ENCODE peak calls at places on chromosomes 3 and 15, in seven cellular contexts. U, D, B, A, Y, K and S are unnamed samples.
A peak's percentile ranks its signal among the peaks of the same experiment; 100 is the strongest.

GRCh38 chr15:47332481-47332880 is 384.8 kb upstream of the SEMA6D start:
- DNase-seq in D (no peak), Y (no peak), B (peak; percentile 29), A (no peak), U (no peak), K (no peak), S (no peak)

GRCh38 chr3:114827495-114827894 is 319.6 kb downstream of the ZBTB20 start:
- DNase-seq in K (no peak), B (peak; percentile 65), U (no peak), D (no peak), Y (peak; percentile 14), A (peak; percentile 73), S (no peak)

GRCh38 chr3:107543666-107544065 is 20.9 kb downstream of the BBX start:
- DNase-seq in K (no peak), B (peak; percentile 20), U (no peak), Y (no peak), D (no peak), A (peak; percentile 28), S (no peak)

GRCh38 chr15:89999676-90000174 is 1.4 kb upstream of the ZNF710 start:
- DNase-seq in D (no peak), K (peak; percentile 42), B (peak; percentile 34), U (no peak), Y (no peak), A (no peak), S (no peak)

GRCh38 chr15:99408236-99409096 is 157.2 kb downstream of the LRRC28 start:
- DNase-seq in D (no peak), A (no peak), U (no peak), K (peak; percentile 55), B (peak; percentile 98), Y (no peak), S (no peak)

GRCh38 chr3:168570404-168571173 is 474.9 kb upstream of the GOLIM4 start:
- DNase-seq in K (no peak), Y (no peak), A (no peak), B (no peak), U (no peak), D (no peak), S (no peak)

GRCh38 chr3:32815812-32816438 is 1.9 kb upstream of the TRIM71 start:
- DNase-seq in Y (no peak), U (no peak), A (no peak), K (no peak), D (no peak), B (no peak), S (no peak)

GRCh38 chr3:51391075-51391565 is at the start of gene RBM15B:
- DNase-seq in A (peak; percentile 64), K (peak; percentile 100), Y (peak; percentile 23), B (peak; percentile 93), U (peak; percentile 98), D (peak; percentile 98), S (peak; percentile 99)

GRCh38 chr15:90598053-90598577 is 68.4 kb downstream of the CRTC3 start:
- DNase-seq in Y (no peak), D (peak; percentile 47), K (peak; percentile 63), U (peak; percentile 66), A (no peak), B (no peak), S (no peak)

GRCh38 chr3:58034738-58035511 is 26.7 kb downstream of the FLNB start:
- DNase-seq in A (no peak), Y (no peak), D (peak; percentile 43), U (peak; percentile 62), B (no peak), K (no peak), S (peak; percentile 64)

GRCh38 chr3:114274929-114275328 is 18.9 kb upstream of the TIGIT start:
- DNase-seq in D (no peak), Y (no peak), A (no peak), U (no peak), K (no peak), B (peak; percentile 52), S (no peak)

GRCh38 chr3:123272547-123272946 is 70.8 kb downstream of the SEC22A start:
- DNase-seq in U (no peak), Y (no peak), K (no peak), D (no peak), A (no peak), B (peak; percentile 45), S (no peak)

GRCh38 chr15:41231536-41231935 is 468 bp downstream of the CHP1 start:
- DNase-seq in U (no peak), B (peak; percentile 21), Y (no peak), A (no peak), K (no peak), D (no peak), S (no peak)

GRCh38 chr3:14788644-14789043 is 30.1 kb upstream of the FGD5 start:
- DNase-seq in B (no peak), Y (no peak), U (no peak), D (no peak), K (no peak), A (no peak), S (no peak)

GRCh38 chr3:72150634-72151412 is 365.9 kb upstream of the PROK2 start:
- DNase-seq in A (no peak), Y (no peak), K (no peak), D (no peak), U (no peak), B (no peak), S (no peak)